ENCODE peak calls at places on chromosome 10, in five cellular contexts. X is COR-L47, N is kidney epithelial cell, U is HT1080, A is H1. D is an unnamed sample.

GRCh38 chr10:27190508-27190907 is 35.4 kb downstream of the MASTL start:
- DNase-seq in X (no peak), N (no peak), U (no peak), A (no peak), D (peak)

GRCh38 chr10:78165617-78166016 is 132.0 kb downstream of the RPS24 start:
- DNase-seq in X (peak), N (no peak), U (no peak), A (no peak), D (no peak)

GRCh38 chr10:484441-484924 is 205.0 kb downstream of the DIP2C start:
- DNase-seq in X (peak), N (no peak), U (peak), A (no peak), D (peak)

GRCh38 chr10:43292745-43293676 is 26.1 kb upstream of the RASGEF1A start:
- DNase-seq in X (peak), N (no peak), U (peak), A (no peak), D (peak)

GRCh38 chr10:48762104-48763042 is 77.7 kb downstream of the WDFY4 start:
- DNase-seq in X (no peak), N (no peak), U (no peak), A (no peak), D (no peak)

GRCh38 chr10:112912441-112912911 is 37.6 kb upstream of the TCF7L2 start:
- DNase-seq in X (no peak), N (peak), U (peak), A (no peak), D (no peak)

GRCh38 chr10:76282122-76283030 is 851.0 kb downstream of the LRMDA start:
- DNase-seq in X (peak), N (no peak), U (no peak), A (no peak), D (peak)

GRCh38 chr10:98270026-98270740 is 2.2 kb upstream of the LOXL4 start:
- DNase-seq in X (no peak), N (no peak), U (no peak), A (no peak), D (no peak)

GRCh38 chr10:78575400-78575799 is 493.4 kb upstream of the ZMIZ1 start:
- DNase-seq in X (no peak), N (no peak), U (no peak), A (no peak), D (no peak)